ENCODE peak calls at places on chromosomes 6 and 20, in seven cellular contexts. N is naive thymus-derived CD4-positive, alpha-beta T cell; Q is heart left ventricle; R is mammary epithelial cell; U is thoracic aorta; V is H1; H is effector memory CD4-positive, alpha-beta T cell. T is an unnamed sample.

GRCh38 chr6:32113386-32114352 is 4.5 kb upstream of the TNXB start:
- DNase-seq in N (no peak), Q (peak; percentile 84), R (no peak), U (peak; percentile 86), V (no peak), H (no peak), T (no peak)

GRCh38 chr20:854601-855000 is 21.1 kb downstream of the FAM110A start:
- DNase-seq in N (no peak), Q (no peak), R (peak; percentile 42), U (no peak), V (no peak), H (no peak), T (no peak)

GRCh38 chr20:38320221-38320620 is 16.3 kb downstream of the BPI start:
- DNase-seq in N (no peak), Q (no peak), R (no peak), U (no peak), V (no peak), H (no peak), T (no peak)

GRCh38 chr6:45704056-45704790 is 311.4 kb downstream of the CLIC5 start:
- DNase-seq in N (no peak), Q (no peak), R (peak; percentile 34), U (no peak), V (no peak), H (no peak), T (no peak)

GRCh38 chr6:44415424-44415823 is 27.9 kb downstream of the CDC5L start:
- DNase-seq in N (no peak), Q (no peak), R (no peak), U (no peak), V (no peak), H (no peak), T (no peak)

GRCh38 chr20:14925286-14925685 is 587.9 kb upstream of the FLRT3 start:
- DNase-seq in N (no peak), Q (no peak), R (peak; percentile 49), U (no peak), V (no peak), H (no peak), T (no peak)

GRCh38 chr6:4610256-4610655 is 165.9 kb upstream of the CDYL start:
- DNase-seq in N (no peak), Q (peak; percentile 44), R (peak; percentile 47), U (no peak), V (no peak), H (no peak), T (no peak)

GRCh38 chr6:17640477-17640917 is 40.4 kb downstream of the FAM8A1 start:
- DNase-seq in N (no peak), Q (no peak), R (peak; percentile 2), U (no peak), V (no peak), H (no peak), T (no peak)

GRCh38 chr6:119343167-119343566 is 6.4 kb downstream of the MAN1A1 start:
- DNase-seq in N (no peak), Q (no peak), R (no peak), U (no peak), V (no peak), H (no peak), T (no peak)

GRCh38 chr20:60221593-60221992 is 263.4 kb downstream of the CDH26 start:
- DNase-seq in N (no peak), Q (no peak), R (no peak), U (no peak), V (no peak), H (no peak), T (no peak)

GRCh38 chr6:21594427-21595264 is 1.1 kb downstream of the SOX4 start:
- DNase-seq in N (no peak), Q (peak; percentile 55), R (peak; percentile 60), U (peak; percentile 9), V (no peak), H (no peak), T (peak; percentile 52)

GRCh38 chr6:116286773-116287358 is 7.1 kb upstream of the TSPYL1 start:
- DNase-seq in N (no peak), Q (no peak), R (no peak), U (no peak), V (no peak), H (no peak), T (no peak)

GRCh38 chr6:170152989-170153388 is 137.9 kb downstream of the DLL1 start:
- DNase-seq in N (no peak), Q (no peak), R (peak; percentile 49), U (no peak), V (peak; percentile 23), H (no peak), T (no peak)

GRCh38 chr6:40860443-40860842 is 178.6 kb downstream of the UNC5CL start:
- DNase-seq in N (no peak), Q (no peak), R (no peak), U (no peak), V (no peak), H (no peak), T (no peak)

GRCh38 chr6:114362957-114363356 is 20.1 kb upstream of the HS3ST5 start:
- DNase-seq in N (no peak), Q (no peak), R (no peak), U (no peak), V (no peak), H (no peak), T (no peak)

GRCh38 chr6:106667022-106667402 is 37.6 kb downstream of the QRSL1 start:
- DNase-seq in N (no peak), Q (no peak), R (no peak), U (no peak), V (no peak), H (no peak), T (no peak)
- H3K36me3 ChIP-seq in N (no peaks in the 10 kb centered on the region), Q (peaks cover 60% of the 10 kb centered on the region), R (peaks cover 4% of the 10 kb centered on the region), U (peaks cover 4% of the 10 kb centered on the region), V (no peaks in the 10 kb centered on the region), H (peaks cover 17% of the 10 kb centered on the region), T (peaks cover 25% of the 10 kb centered on the region)

GRCh38 chr20:51362254-51362653 is 180.3 kb downstream of the NFATC2 start:
- DNase-seq in N (no peak), Q (no peak), R (no peak), U (no peak), V (no peak), H (no peak), T (no peak)

GRCh38 chr20:51359401-51359800 is 183.1 kb downstream of the NFATC2 start:
- DNase-seq in N (no peak), Q (no peak), R (no peak), U (no peak), V (no peak), H (no peak), T (no peak)

GRCh38 chr20:51359947-51360346 is 182.6 kb downstream of the NFATC2 start:
- DNase-seq in N (no peak), Q (no peak), R (no peak), U (no peak), V (no peak), H (no peak), T (no peak)

GRCh38 chr20:51360451-51361230 is 181.9 kb downstream of the NFATC2 start:
- DNase-seq in N (no peak), Q (no peak), R (peak; percentile 92), U (no peak), V (no peak), H (no peak), T (no peak)

GRCh38 chr20:51361258-51361657 is 181.3 kb downstream of the NFATC2 start:
- DNase-seq in N (no peak), Q (no peak), R (no peak), U (no peak), V (no peak), H (no peak), T (no peak)
- H3K4me1 ChIP-seq in N (no peaks in the 10 kb centered on the region), Q (no peaks in the 10 kb centered on the region), R (peaks cover 25% of the 10 kb centered on the region), U (peaks cover 7% of the 10 kb centered on the region), V (no peaks in the 10 kb centered on the region), H (no peaks in the 10 kb centered on the region), T (no peaks in the 10 kb centered on the region)

GRCh38 chr6:357261-357790 is 34.2 kb upstream of the IRF4 start:
- DNase-seq in N (no peak), Q (no peak), R (no peak), U (no peak), V (no peak), H (no peak), T (no peak)

GRCh38 chr6:357791-358341 is 33.7 kb upstream of the IRF4 start:
- DNase-seq in N (no peak), Q (no peak), R (no peak), U (no peak), V (no peak), H (no peak), T (no peak)

GRCh38 chr6:358432-358831 is 33.1 kb upstream of the IRF4 start:
- DNase-seq in N (no peak), Q (no peak), R (no peak), U (no peak), V (no peak), H (no peak), T (no peak)

GRCh38 chr6:359261-360035 is 32.1 kb upstream of the IRF4 start:
- DNase-seq in N (no peak), Q (no peak), R (no peak), U (no peak), V (no peak), H (no peak), T (no peak)

DNA sequence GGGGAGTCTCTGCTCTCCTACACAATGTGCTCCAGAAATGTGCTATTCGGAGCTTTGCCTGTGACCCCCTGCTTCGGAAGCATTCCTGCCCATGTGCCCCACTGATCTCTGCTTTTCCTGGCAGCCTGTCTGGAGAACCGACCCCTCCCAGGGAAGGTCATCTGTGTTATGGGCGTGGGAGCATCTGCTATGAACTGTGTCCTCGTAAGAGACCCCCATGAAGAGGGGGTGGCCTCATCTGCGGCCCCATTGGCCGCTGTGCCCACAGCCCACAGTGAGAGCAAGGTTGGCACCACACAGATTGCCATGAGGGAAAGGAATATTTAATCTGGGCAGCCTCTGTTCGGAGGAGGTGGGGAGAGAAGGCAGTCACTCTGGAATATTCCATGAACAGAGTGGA is 32.7 kb upstream of the IRF4 start:
- DNase-seq in N (no peak), Q (no peak), R (no peak), U (no peak), V (no peak), H (no peak), T (no peak)
- H3K9me3 ChIP-seq in N (no peaks in the 10 kb centered on the region), Q (no peaks in the 10 kb centered on the region), R (peaks cover 36% of the 10 kb centered on the region), U (peaks cover 3% of the 10 kb centered on the region), V (peaks cover 59% of the 10 kb centered on the region), H (no peaks in the 10 kb centered on the region), T (peaks cover 45% of the 10 kb centered on the region)

GRCh38 chr6:152261179-152261578 is 376.0 kb downstream of the SYNE1 start:
- DNase-seq in N (no peak), Q (no peak), R (no peak), U (no peak), V (no peak), H (no peak), T (no peak)
- H3K36me3 ChIP-seq in N (no peaks in the 10 kb centered on the region), Q (peaks cover 96% of the 10 kb centered on the region), R (no peaks in the 10 kb centered on the region), U (peaks cover 31% of the 10 kb centered on the region), V (no peaks in the 10 kb centered on the region), H (peaks cover 57% of the 10 kb centered on the region), T (no peaks in the 10 kb centered on the region)